ENCODE peak calls at places on chromosomes 11 and 22, in eight cellular contexts. Z, X, O, N, K, J, B and G are unnamed samples.

GRCh38 chr11:57777969-57778317 is 16.3 kb downstream of the CTNND1 start:
- DNase-seq in K (peak; percentile 77), X (no peak), O (peak; percentile 56), B (no peak), N (no peak), J (no peak), Z (peak; percentile 46), G (no peak)

GRCh38 chr11:43486141-43486540 is 127.4 kb downstream of the TTC17 start:
- DNase-seq in X (no peak), N (no peak), O (peak; percentile 14), K (no peak), J (no peak), B (no peak), Z (peak; percentile 26), G (no peak)

GRCh38 chr22:30495041-30495784 is 10.3 kb downstream of the SEC14L4 start:
- DNase-seq in B (no peak), K (no peak), X (no peak), O (no peak), J (no peak), N (no peak), Z (no peak), G (peak; percentile 77)

GRCh38 chr22:33105501-33105911 is 47.3 kb upstream of the SYN3 start:
- DNase-seq in K (no peak), O (peak; percentile 75), B (no peak), X (no peak), J (peak; percentile 16), Z (peak; percentile 17), N (no peak), G (no peak)

GRCh38 chr11:95337175-95337957 is 106.4 kb upstream of the SESN3 start:
- DNase-seq in J (peak; percentile 34), N (peak; percentile 79), O (peak; percentile 90), X (peak; percentile 36), B (peak; percentile 52), Z (peak; percentile 82), K (no peak), G (no peak)

GRCh38 chr11:62648967-62649364 is 2.6 kb upstream of the GANAB start:
- DNase-seq in X (no peak), N (no peak), B (no peak), K (no peak), O (no peak), J (no peak), Z (no peak), G (no peak)

GRCh38 chr11:134818531-134818930 is 406.5 kb upstream of the B3GAT1 start:
- DNase-seq in O (no peak), J (no peak), K (peak; percentile 94), Z (no peak), B (peak; percentile 66), N (no peak), X (no peak), G (no peak)

GRCh38 chr22:24989135-24989534 is 36.6 kb downstream of the KIAA1671 start:
- DNase-seq in Z (no peak), B (no peak), X (no peak), N (no peak), K (no peak), J (no peak), O (no peak), G (no peak)

GRCh38 chr11:12251651-12252560 is 125.5 kb upstream of the PARVA start:
- DNase-seq in X (no peak), O (no peak), J (no peak), K (no peak), B (no peak), Z (no peak), N (no peak), G (no peak)

GRCh38 chr11:33835143-33835878 is 56.6 kb downstream of the LMO2 start:
- DNase-seq in K (no peak), B (no peak), O (peak; percentile 76), Z (peak; percentile 66), J (peak; percentile 14), X (no peak), N (no peak), G (no peak)
- TF ChIP-seq CTCF in K (peak; percentile 23), B (no peak), O (peak; percentile 23), Z (peak; percentile 23), J (peak; percentile 24), X (peak; percentile 19), N (no peak), G (peak; percentile 67)

GRCh38 chr11:36354221-36355003 is 58.3 kb downstream of the PRR5L start:
- DNase-seq in X (no peak), K (peak; percentile 12), N (no peak), J (peak; percentile 44), B (no peak), O (peak; percentile 59), Z (peak; percentile 69), G (no peak)

GRCh38 chr11:36349345-36350136 is 53.5 kb downstream of the PRR5L start:
- DNase-seq in K (no peak), J (no peak), N (no peak), B (no peak), O (no peak), Z (no peak), X (no peak), G (no peak)

GRCh38 chr11:36356201-36356600 is 60.1 kb downstream of the PRR5L start:
- DNase-seq in K (no peak), B (no peak), Z (peak; percentile 28), N (no peak), J (no peak), O (no peak), X (no peak), G (no peak)

GRCh38 chr11:36350137-36350513 is 54.0 kb downstream of the PRR5L start:
- DNase-seq in B (no peak), X (no peak), J (no peak), Z (no peak), N (no peak), O (no peak), K (no peak), G (no peak)

DNA sequence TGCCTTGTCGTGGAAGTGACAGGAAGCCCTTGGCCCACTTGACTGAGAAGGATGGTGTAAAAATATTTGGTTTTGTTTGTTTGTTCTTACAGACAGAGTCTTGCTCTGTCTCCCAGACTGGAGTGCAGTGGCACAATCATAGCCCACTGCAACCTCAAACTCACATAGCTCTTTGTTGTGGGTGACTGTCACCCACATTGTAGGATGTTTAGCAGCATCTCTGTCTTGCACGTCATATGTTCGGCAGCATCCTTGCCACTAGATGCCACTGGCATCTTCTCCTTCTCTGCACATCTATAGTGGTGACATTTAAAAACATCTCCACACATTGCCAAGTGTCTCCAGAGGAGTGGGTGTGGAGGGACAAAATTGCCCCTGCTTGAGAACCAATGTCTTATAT is 56.8 kb downstream of the PRR5L start:
- DNase-seq in K (no peak), Z (no peak), X (no peak), J (no peak), O (no peak), B (no peak), N (no peak), G (no peak)
- TF ChIP-seq CTCF in K (no peak), Z (no peak), X (no peak), J (no peak), O (no peak), B (no peak), N (no peak), G (peak; percentile 52)

DNA sequence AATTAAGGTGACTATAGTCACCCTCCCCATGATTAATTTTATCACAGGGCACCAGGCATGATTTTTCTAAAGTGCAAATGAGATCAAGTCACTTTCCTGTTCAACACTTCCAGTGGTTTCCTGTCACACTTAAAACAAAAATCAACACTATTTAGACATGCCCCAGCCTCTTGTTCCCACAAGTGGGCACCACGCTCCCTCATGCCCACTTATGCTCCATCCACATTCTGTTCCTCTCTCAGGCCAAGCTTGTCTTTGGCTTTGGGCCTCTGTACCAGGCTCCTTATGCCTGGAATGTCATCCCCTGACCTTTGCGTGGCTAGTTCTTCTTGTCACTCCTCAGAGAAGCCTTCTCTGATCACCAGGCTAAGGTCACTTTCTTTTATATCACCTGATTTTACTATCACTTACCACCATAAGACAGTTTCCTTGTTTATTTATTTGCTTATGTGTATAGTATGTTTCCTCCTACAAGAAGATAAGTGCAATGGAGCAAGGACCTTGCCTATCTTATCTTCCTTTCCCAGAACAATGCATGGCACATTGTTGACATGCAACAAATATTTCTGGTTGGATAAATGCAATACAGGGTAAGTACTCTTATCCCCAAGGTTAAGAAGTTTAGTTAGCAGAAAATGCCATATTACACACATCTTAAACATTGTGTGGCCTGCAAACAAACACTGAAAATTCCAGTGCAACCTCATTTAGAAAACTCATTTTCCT is 50.9 kb upstream of the PANX1 start:
- DNase-seq in O (no peak), Z (peak; percentile 22), K (no peak), X (no peak), J (no peak), B (no peak), N (no peak), G (no peak)
- TF ChIP-seq CTCF in O (no peak), Z (no peak), K (no peak), X (no peak), J (no peak), B (no peak), N (no peak), G (no peak)

GRCh38 chr22:46660604-46661201 is 40.5 kb downstream of the GRAMD4 start:
- DNase-seq in N (no peak), X (no peak), Z (no peak), O (peak; percentile 10), K (no peak), J (no peak), B (no peak), G (no peak)
- TF ChIP-seq CTCF in N (peak; percentile 6), X (no peak), Z (no peak), O (no peak), K (no peak), J (no peak), B (no peak), G (no peak)

DNA sequence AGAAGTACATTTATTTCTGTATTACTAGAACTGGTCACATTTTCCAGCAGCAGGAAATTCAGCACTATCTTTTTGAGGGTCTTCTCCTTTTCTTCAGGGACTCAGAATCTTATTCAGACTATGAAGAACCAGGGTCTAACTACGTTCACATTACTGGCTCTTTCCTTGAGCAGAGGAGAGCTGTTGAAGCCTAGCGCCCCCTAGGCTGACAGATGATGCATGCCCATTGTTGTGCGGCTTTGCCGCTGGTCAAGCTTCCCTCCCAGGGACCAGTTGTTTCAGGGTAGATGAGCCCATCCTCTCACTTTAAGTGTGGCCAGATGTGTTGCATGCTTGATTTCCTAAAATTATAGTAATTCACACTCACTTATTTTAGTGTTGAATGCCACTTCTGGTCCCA is 168.2 kb upstream of the PDGFD start:
- DNase-seq in Z (no peak), N (no peak), X (no peak), J (no peak), O (no peak), K (peak; percentile 54), B (peak; percentile 74), G (no peak)
- TF ChIP-seq CTCF in Z (peak; percentile 25), N (no peak), X (peak; percentile 37), J (no peak), O (peak; percentile 17), K (peak; percentile 56), B (peak; percentile 88), G (peak; percentile 47)

DNA sequence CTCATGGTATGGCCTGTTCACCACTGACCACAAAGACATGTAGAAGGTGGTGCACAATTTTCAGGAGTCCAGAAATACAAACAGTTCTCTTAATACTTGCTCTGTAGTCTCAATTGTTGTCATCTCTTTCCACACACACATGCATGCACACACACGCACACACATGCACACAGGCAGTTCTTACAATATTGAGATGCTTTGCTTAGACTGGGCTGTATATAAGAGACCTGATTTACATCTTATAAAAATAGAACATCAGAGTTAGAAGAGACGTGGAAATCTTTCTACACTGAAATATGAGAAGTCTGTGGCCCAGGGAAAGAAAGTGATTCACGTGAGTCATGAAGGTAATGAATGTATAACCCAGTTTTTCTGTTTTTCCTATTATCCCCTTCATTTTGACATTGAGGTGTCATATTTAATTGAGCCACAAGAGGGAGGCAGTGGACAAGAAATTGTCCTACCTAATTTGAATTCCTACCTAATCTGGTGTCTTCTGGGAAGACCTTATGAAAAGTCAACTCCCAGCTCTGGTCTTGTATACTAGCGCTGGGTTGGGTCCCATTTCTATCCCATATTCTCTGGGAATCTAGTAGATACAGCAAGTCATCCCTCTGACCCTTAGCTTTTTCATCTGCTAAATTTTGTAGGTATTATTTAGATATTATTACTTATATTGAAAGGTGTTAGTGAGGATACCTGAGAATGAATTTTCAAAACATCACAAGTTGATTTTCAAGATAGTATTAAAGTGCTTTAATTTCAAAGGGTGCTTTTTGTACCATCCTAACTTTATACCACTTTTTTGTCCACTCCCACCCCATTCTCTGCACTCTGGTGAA is 14.9 kb upstream of the MS4A4A start:
- DNase-seq in J (no peak), X (peak; percentile 2), O (peak; percentile 47), B (no peak), N (no peak), K (peak; percentile 62), Z (peak; percentile 45), G (no peak)
- TF ChIP-seq CTCF in J (peak; percentile 49), X (peak; percentile 47), O (peak; percentile 57), B (peak; percentile 85), N (peak; percentile 56), K (peak; percentile 71), Z (peak; percentile 63), G (peak; percentile 93)